ENCODE peak calls at places on chromosome 10, in nine cellular contexts. S is upper lobe of left lung; C is neural progenitor cell; T is cardiac muscle cell; Q is A549; F is esophagus squamous epithelium; N is CD8-positive, alpha-beta memory T cell; U is left ventricle myocardium inferior; H is fibroblast of lung. O is an unnamed sample.

GRCh38 chr10:21340341-21340740 is 185.1 kb downstream of the SKIDA1 start:
- DNase-seq in C (no peak), S (no peak), U (no peak), Q (no peak), F (no peak), H (no peak), N (no peak), T (no peak), O (no peak)

GRCh38 chr10:95363303-95363912 is 72.6 kb upstream of the PDLIM1 start:
- DNase-seq in C (peak; percentile 79), N (peak; percentile 38), S (no peak), F (no peak), U (no peak), T (peak; percentile 77), H (peak; percentile 45), Q (peak; percentile 70), O (no peak)

GRCh38 chr10:20485554-20485953 is 411.6 kb downstream of the NEBL start:
- DNase-seq in U (no peak), T (peak; percentile 52), H (no peak), N (no peak), S (no peak), F (no peak), C (no peak), Q (no peak), O (no peak)

GRCh38 chr10:14945097-14945496 is 8.8 kb downstream of the DCLRE1C start:
- DNase-seq in U (no peak), H (no peak), Q (no peak), C (no peak), N (no peak), F (no peak), T (no peak), S (no peak), O (no peak)

GRCh38 chr10:114874827-114875541 is 53.4 kb downstream of the FHIP2A start:
- DNase-seq in C (peak; percentile 77), S (peak; percentile 49), N (peak; percentile 11), Q (no peak), T (peak; percentile 57), H (peak; percentile 67), F (no peak), U (no peak), O (no peak)

GRCh38 chr10:117188399-117188798 is 8.9 kb upstream of the KCNK18 start:
- DNase-seq in Q (no peak), H (no peak), U (no peak), F (no peak), C (no peak), N (no peak), T (no peak), S (no peak), O (no peak)

GRCh38 chr10:122486396-122487080 is 25.2 kb downstream of the HTRA1 start:
- DNase-seq in Q (no peak), F (no peak), U (no peak), N (no peak), C (no peak), H (no peak), S (no peak), T (no peak), O (no peak)

GRCh38 chr10:104640339-104641149 is 546 bp upstream of the SORCS3 start:
- DNase-seq in N (no peak), U (no peak), H (no peak), Q (no peak), T (peak; percentile 63), F (no peak), S (peak; percentile 77), C (peak; percentile 61), O (no peak)

GRCh38 chr10:90293629-90294028 is 564.2 kb downstream of the HTR7 start:
- DNase-seq in Q (no peak), H (no peak), C (no peak), F (no peak), N (no peak), T (no peak), S (no peak), U (no peak), O (no peak)

GRCh38 chr10:110641256-110641655 is 2.9 kb upstream of the RBM20 start:
- DNase-seq in T (peak; percentile 92), H (peak; percentile 71), U (peak; percentile 62), C (peak; percentile 79), N (peak; percentile 16), S (no peak), Q (peak; percentile 91), F (no peak), O (no peak)

GRCh38 chr10:104711167-104711765 is 70.2 kb downstream of the SORCS3 start:
- DNase-seq in Q (no peak), N (no peak), F (no peak), T (peak; percentile 87), C (no peak), H (peak; percentile 16), S (no peak), U (no peak), O (no peak)

GRCh38 chr10:32971536-32972091 is 13.6 kb upstream of the ITGB1 start:
- DNase-seq in T (peak; percentile 48), H (no peak), C (no peak), N (no peak), F (no peak), S (no peak), U (no peak), Q (peak; percentile 73), O (no peak)

GRCh38 chr10:101065479-101066145 is 3.8 kb downstream of the KAZALD1 start:
- DNase-seq in H (no peak), N (no peak), C (no peak), S (no peak), T (no peak), Q (no peak), U (no peak), F (no peak), O (no peak)

GRCh38 chr10:97583476-97583875 is 713 bp upstream of the HOGA1 start:
- DNase-seq in N (no peak), F (no peak), T (no peak), S (peak; percentile 69), C (no peak), H (no peak), Q (no peak), U (no peak), O (no peak)

GRCh38 chr10:59135275-59135674 is 41.2 kb upstream of the PHYHIPL start:
- DNase-seq in Q (no peak), N (no peak), F (no peak), H (no peak), T (no peak), U (no peak), S (no peak), C (no peak), O (no peak)

GRCh38 chr10:101007099-101007711 is 7.6 kb downstream of the LZTS2 start:
- DNase-seq in U (no peak), H (no peak), N (no peak), C (no peak), F (no peak), Q (no peak), T (no peak), S (no peak), O (no peak)

GRCh38 chr10:119211625-119212441 is 4.5 kb downstream of the GRK5 start:
- DNase-seq in T (peak; percentile 8), F (no peak), U (no peak), C (peak; percentile 51), Q (no peak), N (peak; percentile 40), H (peak; percentile 30), S (no peak), O (no peak)
- H3K4me1 ChIP-seq in T (peaks cover 22% of the 10 kb centered on the region), F (peaks cover 6% of the 10 kb centered on the region), U (peaks cover 89% of the 10 kb centered on the region), C (peaks cover 34% of the 10 kb centered on the region), Q (peaks cover 26% of the 10 kb centered on the region), N (peaks cover 54% of the 10 kb centered on the region), H (peaks cover 12% of the 10 kb centered on the region), S (peaks cover 77% of the 10 kb centered on the region), O (peaks cover 51% of the 10 kb centered on the region)

GRCh38 chr10:3807221-3807927 is 22.4 kb upstream of the KLF6 start:
- DNase-seq in S (no peak), Q (no peak), N (peak; percentile 30), C (no peak), T (no peak), H (peak; percentile 45), U (no peak), F (no peak), O (no peak)
- H3K4me1 ChIP-seq in S (peaks cover 76% of the 10 kb centered on the region), Q (peaks cover 91% of the 10 kb centered on the region), N (peaks cover 98% of the 10 kb centered on the region), C (no peaks in the 10 kb centered on the region), T (peaks cover 34% of the 10 kb centered on the region), H (peaks cover 39% of the 10 kb centered on the region), U (peaks cover 100% of the 10 kb centered on the region), F (peaks cover 49% of the 10 kb centered on the region), O (peaks cover 57% of the 10 kb centered on the region)

DNA sequence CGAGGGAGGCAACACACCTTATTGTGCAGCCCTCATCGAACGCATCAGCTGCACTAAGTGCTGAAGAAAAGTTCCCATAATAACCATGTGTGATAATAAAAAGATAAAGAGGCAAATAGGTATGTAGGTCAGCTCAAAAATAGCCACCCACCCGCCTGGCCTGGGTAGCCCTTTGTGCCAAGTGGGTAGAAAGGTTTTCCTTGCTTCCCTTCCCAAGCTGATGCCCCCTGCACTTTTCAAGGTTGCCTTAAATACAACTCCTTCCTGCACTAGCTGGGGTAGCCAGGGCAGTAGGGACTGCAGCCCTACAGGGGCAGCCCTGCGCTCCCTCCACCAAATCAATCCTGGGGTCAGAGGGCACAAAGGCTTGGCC is 13.5 kb upstream of the DDIT4 start:
- DNase-seq in T (no peak), Q (no peak), S (no peak), H (no peak), F (no peak), N (no peak), C (no peak), U (peak; percentile 62), O (no peak)
- H3K4me1 ChIP-seq in T (peaks cover 65% of the 10 kb centered on the region), Q (peaks cover 83% of the 10 kb centered on the region), S (peaks cover 67% of the 10 kb centered on the region), H (peaks cover 22% of the 10 kb centered on the region), F (peaks cover 84% of the 10 kb centered on the region), N (peaks cover 85% of the 10 kb centered on the region), C (peaks cover 71% of the 10 kb centered on the region), U (peaks cover 83% of the 10 kb centered on the region), O (peaks cover 33% of the 10 kb centered on the region)

GRCh38 chr10:71221586-71222202 is 9.3 kb downstream of the UNC5B start:
- DNase-seq in U (no peak), S (no peak), N (no peak), C (no peak), T (no peak), Q (no peak), H (no peak), F (no peak), O (peak; percentile 38)

GRCh38 chr10:71222541-71223364 is 10.4 kb downstream of the UNC5B start:
- DNase-seq in S (no peak), N (no peak), Q (no peak), F (no peak), T (no peak), H (peak; percentile 79), U (no peak), C (peak; percentile 76), O (peak; percentile 6)

GRCh38 chr10:71219918-71220688 is 7.7 kb downstream of the UNC5B start:
- DNase-seq in N (no peak), Q (no peak), U (no peak), S (no peak), C (no peak), T (no peak), F (no peak), H (no peak), O (no peak)

GRCh38 chr10:71218833-71219120 is 6.4 kb downstream of the UNC5B start:
- DNase-seq in T (no peak), Q (no peak), H (no peak), U (no peak), N (no peak), C (no peak), S (no peak), F (no peak), O (no peak)

GRCh38 chr10:71220689-71221540 is 8.5 kb downstream of the UNC5B start:
- DNase-seq in U (no peak), Q (no peak), S (no peak), N (no peak), T (no peak), C (no peak), H (no peak), F (no peak), O (peak; percentile 45)
- H3K4me1 ChIP-seq in U (peaks cover 75% of the 10 kb centered on the region), Q (peaks cover 14% of the 10 kb centered on the region), S (peaks cover 21% of the 10 kb centered on the region), N (peaks cover 6% of the 10 kb centered on the region), T (peaks cover 68% of the 10 kb centered on the region), C (peaks cover 26% of the 10 kb centered on the region), H (peaks cover 6% of the 10 kb centered on the region), F (peaks cover 21% of the 10 kb centered on the region), O (peaks cover 18% of the 10 kb centered on the region)